ENCODE peak calls at places on chromosomes 4 and X, in nine cellular contexts. J is BE2C, I is body of pancreas, B is pancreas, X is esophagus squamous epithelium, G is hepatocyte, V is astrocyte, W is NT2/D1, L is Peyer's patch. F is an unnamed sample.
A peak's percentile ranks its signal among the peaks of the same experiment; 100 is the strongest.

GRCh38 chr4:138047290-138047689 is 194.9 kb downstream of the SLC7A11 start:
- DNase-seq in J (no peak), I (no peak), B (no peak), X (no peak), G (no peak), V (no peak), W (no peak), L (no peak), F (no peak)

GRCh38 chr4:107854326-107855030 is 29.7 kb downstream of the SGMS2 start:
- DNase-seq in J (no peak), I (no peak), B (no peak), X (no peak), G (no peak), V (peak; percentile 45), W (no peak), L (no peak), F (peak; percentile 97)

GRCh38 chr4:85039526-85039925 is 73.0 kb upstream of the WDFY3 start:
- DNase-seq in J (no peak), I (no peak), B (no peak), X (no peak), G (peak; percentile 5), V (peak; percentile 22), W (no peak), L (no peak), F (no peak)

GRCh38 chrX:34778961-34779360 is 121.9 kb upstream of the TMEM47 start:
- DNase-seq in J (no peak), I (no peak), B (no peak), X (no peak), G (no peak), V (peak; percentile 74), W (no peak), L (no peak), F (no peak)

GRCh38 chr4:22356996-22357596 is 158.8 kb downstream of the ADGRA3 start:
- DNase-seq in J (no peak), I (no peak), B (no peak), X (no peak), G (peak; percentile 30), V (peak; percentile 13), W (no peak), L (no peak), F (no peak)

GRCh38 chr4:41144812-41145211 is 69.5 kb downstream of the APBB2 start:
- DNase-seq in J (no peak), I (no peak), B (no peak), X (no peak), G (no peak), V (no peak), W (no peak), L (no peak), F (peak; percentile 31)

GRCh38 chrX:130114141-130114561 is 3.9 kb upstream of the ELF4 start:
- DNase-seq in J (no peak), I (no peak), B (no peak), X (no peak), G (no peak), V (no peak), W (no peak), L (no peak), F (no peak)

GRCh38 chrX:9267415-9267814 is 197.4 kb upstream of the TBL1X start:
- DNase-seq in J (no peak), I (no peak), B (no peak), X (no peak), G (peak; percentile 5), V (no peak), W (no peak), L (no peak), F (no peak)

GRCh38 chr4:10625130-10625529 is 59.4 kb downstream of the CLNK start:
- DNase-seq in J (no peak), I (no peak), B (no peak), X (no peak), G (peak; percentile 37), V (no peak), W (no peak), L (no peak), F (no peak)

GRCh38 chr4:73443224-73443623 is 7.2 kb downstream of the AFP start:
- DNase-seq in J (no peak), I (no peak), B (no peak), X (no peak), G (no peak), V (no peak), W (no peak), L (no peak), F (no peak)

GRCh38 chr4:2924765-2925301 is 38.4 kb downstream of the NOP14 start:
- DNase-seq in J (no peak), I (no peak), B (no peak), X (no peak), G (peak; percentile 66), V (no peak), W (no peak), L (peak; percentile 39), F (no peak)

GRCh38 chr4:111198426-111198825 is 575.5 kb upstream of the PITX2 start:
- DNase-seq in J (no peak), I (no peak), B (no peak), X (no peak), G (no peak), V (peak; percentile 2), W (no peak), L (no peak), F (no peak)

GRCh38 chr4:39821951-39822350 is 124.0 kb downstream of the UBE2K start:
- DNase-seq in J (no peak), I (no peak), B (no peak), X (no peak), G (no peak), V (no peak), W (no peak), L (no peak), F (no peak)

GRCh38 chrX:37825225-37825842 is 22.0 kb downstream of the DYNLT3 start:
- DNase-seq in J (peak; percentile 26), I (peak; percentile 59), B (peak; percentile 31), X (no peak), G (peak; percentile 43), V (no peak), W (peak; percentile 28), L (no peak), F (peak; percentile 72)

GRCh38 chr4:168830777-168831512 is 179.1 kb downstream of the CBR4 start:
- DNase-seq in J (no peak), I (no peak), B (no peak), X (no peak), G (no peak), V (no peak), W (no peak), L (no peak), F (no peak)

GRCh38 chrX:19373034-19373891 is 29.5 kb downstream of the PDHA1 start:
- DNase-seq in J (no peak), I (no peak), B (no peak), X (no peak), G (no peak), V (no peak), W (no peak), L (no peak), F (no peak)

GRCh38 chr4:99615210-99615834 is 40.7 kb downstream of the MTTP start:
- DNase-seq in J (no peak), I (no peak), B (no peak), X (no peak), G (no peak), V (no peak), W (no peak), L (no peak), F (no peak)

GRCh38 chrX:69093960-69094935 is 71.0 kb downstream of the PJA1 start:
- DNase-seq in J (peak; percentile 51), I (peak; percentile 45), B (no peak), X (no peak), G (peak; percentile 74), V (peak; percentile 30), W (peak; percentile 59), L (no peak), F (peak; percentile 67)

GRCh38 chr4:31620476-31620875 is 900.3 kb downstream of the PCDH7 start:
- DNase-seq in J (no peak), I (no peak), B (no peak), X (no peak), G (peak; percentile 6), V (peak; percentile 19), W (no peak), L (no peak), F (no peak)

GRCh38 chrX:20267599-20267923 is 852 bp upstream of the RPS6KA3 start:
- DNase-seq in J (no peak), I (no peak), B (no peak), X (no peak), G (no peak), V (no peak), W (no peak), L (no peak), F (no peak)

DNA sequence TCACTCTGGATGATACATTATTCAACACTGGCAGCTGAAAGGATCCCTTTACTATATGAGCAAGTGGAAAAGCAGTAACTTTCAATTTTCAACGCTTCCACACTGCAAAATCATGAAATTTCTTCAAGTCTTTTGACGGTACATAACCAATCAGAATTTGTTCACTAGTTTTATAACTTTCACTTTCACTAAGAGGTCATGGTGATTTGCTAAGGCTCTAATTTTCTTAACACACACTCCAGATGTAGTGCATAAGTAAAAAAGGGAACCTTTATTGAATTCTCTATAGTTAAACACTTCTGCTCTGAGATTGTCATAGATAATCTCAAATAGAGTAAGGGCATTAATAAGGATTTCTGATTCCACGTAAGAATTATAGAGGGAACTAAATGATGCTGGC is 4.1 kb downstream of the ARMCX2 start:
- DNase-seq in J (no peak), I (no peak), B (no peak), X (no peak), G (no peak), V (no peak), W (no peak), L (no peak), F (no peak)
- H3K4me3 ChIP-seq in J (no peak overlapping the region), I (no peak overlapping the region), B (no peak overlapping the region), X (no peak overlapping the region), G (no peak overlapping the region), V (no peak overlapping the region), W (no peak overlapping the region), L (no peak overlapping the region), F (no peak overlapping the region)

GRCh38 chr4:114025176-114025777 is 45.8 kb upstream of the ARSJ start:
- DNase-seq in J (no peak), I (no peak), B (no peak), X (no peak), G (peak; percentile 58), V (no peak), W (no peak), L (peak; percentile 51), F (no peak)
- H3K4me1 ChIP-seq in J (no peaks in the 10 kb centered on the region), I (no peaks in the 10 kb centered on the region), B (no peaks in the 10 kb centered on the region), X (no peaks in the 10 kb centered on the region), G (no peaks in the 10 kb centered on the region), V (no peaks in the 10 kb centered on the region), W (no peaks in the 10 kb centered on the region), L (no peaks in the 10 kb centered on the region), F (no peaks in the 10 kb centered on the region)

GRCh38 chr4:185221491-185221890 is 12.1 kb downstream of the SNX25 start:
- DNase-seq in J (no peak), I (no peak), B (no peak), X (no peak), G (no peak), V (no peak), W (no peak), L (no peak), F (no peak)
- H3K4me3 ChIP-seq in J (no peak overlapping the region), I (no peak overlapping the region), B (no peak overlapping the region), X (no peak overlapping the region), G (no peak overlapping the region), V (no peak overlapping the region), W (no peak overlapping the region), L (no peak overlapping the region), F (no peak overlapping the region)

DNA sequence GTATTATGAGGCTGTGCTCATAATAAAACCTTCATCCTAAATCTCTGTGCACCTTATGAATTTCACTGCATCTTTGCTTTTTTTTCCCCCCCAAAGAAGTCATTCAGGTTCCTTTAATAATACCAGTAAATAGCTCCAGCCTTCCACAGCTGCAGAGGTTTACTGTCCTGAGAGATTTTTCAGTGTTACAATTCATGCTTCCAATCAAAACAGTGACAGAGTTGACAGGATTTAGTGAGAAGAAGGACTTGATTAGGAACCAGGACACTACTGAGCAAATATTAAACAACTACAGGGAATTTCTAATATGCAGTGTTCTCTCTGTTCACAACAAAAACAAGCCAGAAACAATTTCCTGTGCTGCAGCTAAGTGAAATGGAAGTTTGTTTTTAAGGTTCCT is 149.1 kb downstream of the RASL11B start:
- DNase-seq in J (no peak), I (no peak), B (no peak), X (no peak), G (no peak), V (no peak), W (no peak), L (no peak), F (no peak)
- H3K4me1 ChIP-seq in J (peaks cover 12% of the 10 kb centered on the region), I (peaks cover 89% of the 10 kb centered on the region), B (peaks cover 57% of the 10 kb centered on the region), X (no peaks in the 10 kb centered on the region), G (peaks cover 66% of the 10 kb centered on the region), V (peaks cover 16% of the 10 kb centered on the region), W (no peaks in the 10 kb centered on the region), L (no peaks in the 10 kb centered on the region), F (peaks cover 9% of the 10 kb centered on the region)